ENCODE peak calls at places on chromosomes 3 and 15, in nine cellular contexts. V is stimulated activated CD4-positive, alpha-beta T cell treated with anti-CD3 and anti-CD28 coated beads, Interleukin-2, amount 100 ng/mL, for 4 hours; U is fibroblast of villous mesenchyme; D is NCI-H510A; X is amniotic epithelial cell; P is upper lobe of right lung; H is fibroblast of lung; L is AML-193; E is stimulated activated naive CD4-positive, alpha-beta T cell treated with Interleukin-2 at 50 U/mL for 16 hours. F is an unnamed sample.
A peak's percentile ranks its signal among the peaks of the same experiment; 100 is the strongest.

GRCh38 chr15:74122403-74123130 is 7.8 kb upstream of the ISLR2 start:
- DNase-seq in U (no peak), H (no peak), E (no peak), X (no peak), L (no peak), V (no peak), P (no peak), D (no peak), F (no peak)

GRCh38 chr3:187679638-187680396 is 9.6 kb upstream of the SST start:
- DNase-seq in U (peak; percentile 75), V (peak; percentile 41), E (peak; percentile 55), H (peak; percentile 74), L (peak; percentile 73), X (peak; percentile 70), D (peak; percentile 41), P (peak; percentile 77), F (no peak)

GRCh38 chr3:46017720-46018119 is 9.6 kb downstream of the XCR1 start:
- DNase-seq in H (no peak), U (peak; percentile 50), P (no peak), L (peak; percentile 91), X (peak; percentile 74), E (no peak), D (no peak), V (no peak), F (peak; percentile 49)

GRCh38 chr15:28955160-28955502 is 69.4 kb downstream of the APBA2 start:
- DNase-seq in U (peak; percentile 98), E (no peak), X (peak; percentile 59), P (no peak), D (no peak), L (peak; percentile 59), V (no peak), H (peak; percentile 50), F (no peak)

GRCh38 chr3:127685708-127686511 is 13.2 kb downstream of the ABTB1 start:
- DNase-seq in E (no peak), D (no peak), L (no peak), V (no peak), X (no peak), H (no peak), P (no peak), U (no peak), F (no peak)

GRCh38 chr15:93762051-93762450 is 469.3 kb upstream of the MCTP2 start:
- DNase-seq in X (no peak), L (no peak), P (no peak), V (no peak), U (no peak), H (no peak), E (no peak), D (no peak), F (no peak)

GRCh38 chr15:87645723-87646122 is 610.8 kb downstream of the NTRK3 start:
- DNase-seq in U (no peak), E (no peak), P (no peak), V (no peak), D (no peak), X (no peak), L (no peak), H (no peak), F (no peak)

GRCh38 chr3:114154321-114154821 is 24.5 kb downstream of the DRD3 start:
- DNase-seq in U (no peak), P (no peak), E (no peak), D (no peak), L (no peak), X (no peak), V (no peak), H (no peak), F (no peak)

GRCh38 chr3:172659246-172660002 is 51.4 kb downstream of the NCEH1 start:
- DNase-seq in E (no peak), X (no peak), D (no peak), V (no peak), U (peak; percentile 55), H (no peak), L (no peak), P (no peak), F (no peak)

GRCh38 chr3:169304716-169305115 is 358.8 kb downstream of the MECOM start:
- DNase-seq in L (no peak), D (no peak), V (no peak), U (no peak), X (no peak), E (no peak), H (no peak), P (no peak), F (no peak)

GRCh38 chr3:184325715-184326114 is 11.3 kb downstream of the EIF4G1 start:
- DNase-seq in V (peak; percentile 52), U (no peak), H (no peak), D (no peak), P (no peak), X (no peak), E (peak; percentile 55), L (no peak), F (no peak)

GRCh38 chr3:24963762-24964625 is 464.1 kb upstream of the RARB start:
- DNase-seq in U (peak; percentile 32), L (no peak), D (no peak), H (peak; percentile 59), E (no peak), P (no peak), X (peak; percentile 8), V (no peak), F (no peak)

GRCh38 chr3:144394052-144394451 is 422.4 kb downstream of the DIPK2A start:
- DNase-seq in V (no peak), L (no peak), U (no peak), H (peak; percentile 8), D (no peak), P (no peak), X (peak; percentile 63), E (no peak), F (no peak)

GRCh38 chr3:136750209-136750921 is 1.8 kb downstream of the STAG1 start:
- DNase-seq in P (no peak), L (peak; percentile 17), D (no peak), V (no peak), H (peak; percentile 23), E (no peak), U (peak; percentile 36), X (no peak), F (no peak)

GRCh38 chr3:107369791-107370190 is 7.4 kb upstream of the CCDC54 start:
- DNase-seq in P (no peak), E (no peak), X (no peak), L (no peak), D (no peak), V (no peak), U (no peak), H (peak; percentile 32), F (no peak)

GRCh38 chr3:24220859-24221657 is 273.6 kb downstream of the THRB start:
- DNase-seq in U (peak; percentile 88), P (no peak), V (no peak), H (peak; percentile 92), E (no peak), L (no peak), D (no peak), X (peak; percentile 92), F (no peak)

GRCh38 chr3:196255776-196256175 is 31.8 kb downstream of the PCYT1A start:
- DNase-seq in V (no peak), D (no peak), E (no peak), X (no peak), U (no peak), L (no peak), H (no peak), P (no peak), F (no peak)

GRCh38 chr3:62229908-62230307 is 143.4 kb downstream of the FEZF2 start:
- DNase-seq in H (peak; percentile 22), U (peak; percentile 13), X (peak; percentile 27), V (no peak), P (no peak), L (peak; percentile 37), E (no peak), D (no peak), F (no peak)

GRCh38 chr3:147415819-147416218 is 6.7 kb downstream of the ZIC1 start:
- DNase-seq in H (no peak), V (no peak), X (no peak), E (no peak), L (no peak), D (no peak), U (no peak), P (no peak), F (no peak)

GRCh38 chr3:192444096-192444790 is 283.1 kb downstream of the FGF12 start:
- DNase-seq in P (peak; percentile 76), L (peak; percentile 51), H (peak; percentile 65), D (peak; percentile 7), X (peak; percentile 34), E (peak; percentile 1), U (peak; percentile 55), V (no peak), F (no peak)

GRCh38 chr15:98737721-98738120 is 89.4 kb downstream of the IGF1R start:
- DNase-seq in L (no peak), V (no peak), U (no peak), X (no peak), P (no peak), D (no peak), H (no peak), E (no peak), F (no peak)

GRCh38 chr3:45544719-45545296 is 49.7 kb upstream of the LIMD1 start:
- DNase-seq in L (no peak), P (no peak), U (no peak), E (no peak), D (no peak), V (no peak), X (no peak), H (no peak), F (no peak)

GRCh38 chr3:197350446-197350845 is 52.0 kb upstream of the DLG1 start:
- DNase-seq in X (no peak), D (no peak), U (no peak), L (no peak), E (no peak), H (no peak), V (no peak), P (no peak), F (no peak)

GRCh38 chr3:45929042-45929679 is 14.1 kb upstream of the CXCR6 start:
- DNase-seq in V (peak; percentile 40), L (peak; percentile 34), X (no peak), D (no peak), U (peak; percentile 30), E (peak; percentile 36), P (peak; percentile 61), H (peak; percentile 30), F (no peak)

F was measured in vagina.